ENCODE peak calls at places on chromosomes 4 and X, in four cellular contexts. N, Y, F and I are unnamed samples.
A peak's percentile ranks its signal among the peaks of the same experiment; 100 is the strongest.

GRCh38 chr4:185211641-185212040 is 2.2 kb downstream of the SNX25 start:
- DNase-seq in N (no peak), Y (no peak), F (no peak), I (no peak)

GRCh38 chrX:20680998-20681397 is 414.3 kb upstream of the RPS6KA3 start:
- DNase-seq in N (no peak), Y (no peak), F (no peak), I (no peak)

GRCh38 chr4:181958435-181958834 is 284.8 kb upstream of the TENM3 start:
- DNase-seq in N (no peak), Y (no peak), F (no peak), I (no peak)

GRCh38 chr4:139617702-139618490 is 47.7 kb upstream of the MGST2 start:
- DNase-seq in N (no peak), Y (no peak), F (no peak), I (no peak)

GRCh38 chr4:8778760-8779159 is 92.9 kb downstream of the HMX1 start:
- DNase-seq in N (no peak), Y (no peak), F (no peak), I (no peak)

GRCh38 chr4:47856713-47857112 is 18.8 kb upstream of the CORIN start:
- DNase-seq in N (no peak), Y (no peak), F (no peak), I (no peak)

GRCh38 chrX:24334473-24334872 is 20.6 kb upstream of the SUPT20HL2 start:
- DNase-seq in N (no peak), Y (no peak), F (no peak), I (no peak)

GRCh38 chr4:105057370-105058096 is 89.1 kb upstream of the TET2 start:
- DNase-seq in N (no peak), Y (no peak), F (no peak), I (no peak)

GRCh38 chrX:28590394-28590793 is 3.1 kb downstream of the IL1RAPL1 start:
- DNase-seq in N (no peak), Y (no peak), F (no peak), I (no peak)

GRCh38 chr4:83701041-83701440 is 165.1 kb downstream of the GPAT3 start:
- DNase-seq in N (no peak), Y (no peak), F (no peak), I (no peak)

GRCh38 chrX:123731987-123732678 is 719 bp downstream of the THOC2 start:
- DNase-seq in N (no peak), Y (no peak), F (no peak), I (no peak)

GRCh38 chrX:110992611-110993010 is 103.4 kb upstream of the PAK3 start:
- DNase-seq in N (no peak), Y (no peak), F (no peak), I (no peak)

DNA sequence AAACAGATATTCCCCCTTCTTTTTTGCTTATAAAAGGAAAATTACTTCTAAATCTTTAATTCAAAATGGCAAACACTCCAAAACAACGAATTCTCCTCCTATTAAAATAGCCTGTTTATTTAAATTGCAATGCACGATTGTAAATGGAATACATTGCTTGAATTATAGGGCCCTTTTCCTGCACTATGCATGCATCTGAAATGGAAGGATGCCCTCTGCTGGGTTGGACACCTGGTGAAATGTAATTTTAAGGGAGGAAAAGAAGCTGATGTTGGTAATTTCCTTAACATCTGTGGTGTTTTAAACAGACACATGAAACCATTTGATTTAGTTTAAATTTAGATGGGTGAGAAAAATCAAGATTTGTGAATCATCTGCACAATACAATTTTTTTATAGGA is 72.8 kb downstream of the GRXCR1 start:
- DNase-seq in N (no peak), Y (no peak), F (no peak), I (no peak)
- TF ChIP-seq CTCF in N (no peak), Y (no peak), F (no peak), I (no peak)

GRCh38 chrX:134419784-134420183 is 40.2 kb upstream of the HPRT1 start:
- DNase-seq in N (no peak), Y (no peak), F (no peak), I (no peak)

GRCh38 chrX:134426285-134426684 is 33.7 kb upstream of the HPRT1 start:
- DNase-seq in N (no peak), Y (no peak), F (no peak), I (no peak)

GRCh38 chrX:134418317-134419113 is 41.5 kb upstream of the HPRT1 start:
- DNase-seq in N (no peak), Y (no peak), F (no peak), I (no peak)

DNA sequence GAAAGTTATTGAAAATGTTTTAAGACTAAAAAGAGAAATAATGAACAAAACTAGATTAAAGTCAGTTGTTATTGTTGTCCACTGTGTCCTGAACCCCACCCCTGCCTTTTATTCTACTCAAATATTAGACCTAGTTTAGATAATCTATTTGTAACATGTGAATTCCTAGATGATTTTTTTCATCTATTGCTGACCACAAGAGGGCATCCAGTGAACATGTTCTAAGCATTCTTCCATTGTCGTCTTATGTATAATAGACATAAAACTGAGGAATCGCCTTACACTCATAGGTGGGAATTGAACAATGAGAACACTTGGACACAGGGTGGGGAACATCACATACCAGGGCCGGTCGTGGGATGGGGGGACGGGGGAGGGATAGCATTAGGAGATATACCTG is 36.4 kb upstream of the HPRT1 start:
- DNase-seq in N (no peak), Y (no peak), F (peak; percentile 20), I (no peak)
- TF ChIP-seq CTCF in N (no peak), Y (no peak), F (peak; percentile 67), I (no peak)

DNA sequence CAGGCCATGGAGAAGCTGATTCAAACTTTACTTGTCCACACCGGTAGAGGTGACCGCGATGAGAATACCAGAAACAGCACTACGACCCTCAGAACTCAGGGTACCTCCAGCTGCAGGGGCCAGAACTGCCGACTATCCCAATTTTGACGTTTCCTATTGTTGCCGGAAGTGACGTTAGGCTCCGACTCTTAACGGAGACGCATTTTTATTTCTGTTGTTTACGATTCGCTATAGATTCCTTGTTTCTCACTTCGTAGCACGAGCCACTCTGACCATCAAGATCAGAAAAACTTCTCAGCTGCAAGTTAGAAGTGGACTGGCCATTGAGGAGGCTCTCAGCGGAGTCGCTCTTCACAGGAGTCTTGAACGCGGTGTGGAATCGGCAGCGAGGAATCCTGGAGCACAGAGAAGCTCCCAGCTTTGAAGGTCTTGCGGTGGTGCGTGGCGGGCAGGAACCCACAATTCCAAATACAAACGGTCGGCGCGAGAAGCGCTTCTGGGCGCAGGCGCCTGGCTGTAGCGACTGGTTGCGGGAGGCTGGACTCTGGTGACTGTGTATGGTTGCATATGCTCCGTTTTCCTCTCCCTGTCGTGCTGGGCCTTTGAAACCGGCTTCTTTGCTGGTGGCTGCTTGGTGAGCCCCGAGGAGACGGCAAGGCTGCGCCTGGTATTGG is at the start of the genes CEP44 and FBXO8:
- DNase-seq in N (peak; percentile 15), Y (peak; percentile 80), F (peak; percentile 58), I (peak; percentile 61)
- TF ChIP-seq CTCF in N (no peak), Y (no peak), F (peak; percentile 11), I (no peak)

DNA sequence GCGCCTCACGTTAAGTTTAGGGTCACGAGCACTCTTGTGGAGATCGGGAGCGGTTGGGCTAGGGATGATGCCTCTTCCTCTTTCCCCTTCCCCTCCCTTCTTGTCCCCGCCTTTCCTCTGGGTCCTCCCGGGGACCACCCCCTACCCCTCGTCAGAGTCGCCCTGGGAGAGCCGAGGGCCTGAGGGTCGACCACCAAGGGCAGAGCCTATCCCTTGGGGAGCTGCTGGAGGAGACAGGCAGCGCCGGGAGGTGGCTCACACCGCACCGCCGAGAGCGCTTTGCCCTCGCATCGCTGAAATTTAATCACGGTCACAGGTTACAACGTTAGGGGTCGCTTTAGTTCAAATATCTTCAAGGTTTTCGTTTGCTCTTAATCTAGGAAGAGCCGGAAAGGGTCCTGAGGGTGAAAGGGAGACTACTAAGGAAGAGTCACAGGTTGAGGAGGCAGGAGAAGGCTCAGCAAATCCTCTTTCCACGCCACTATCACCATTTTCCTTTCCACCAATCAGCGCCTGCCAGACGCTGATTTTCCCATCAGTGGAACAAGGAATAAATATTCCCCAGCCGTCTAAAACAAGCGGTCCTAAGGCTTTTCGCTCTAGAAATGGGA is 529 bp upstream of the SNCA start:
- DNase-seq in N (no peak), Y (no peak), F (no peak), I (peak; percentile 22)
- TF ChIP-seq CTCF in N (no peak), Y (no peak), F (no peak), I (no peak)

GRCh38 chrX:22666441-22666840 is 333.3 kb upstream of the DDX53 start:
- DNase-seq in N (no peak), Y (no peak), F (no peak), I (no peak)
- TF ChIP-seq CTCF in N (no peak), Y (no peak), F (peak; percentile 43), I (no peak)

DNA sequence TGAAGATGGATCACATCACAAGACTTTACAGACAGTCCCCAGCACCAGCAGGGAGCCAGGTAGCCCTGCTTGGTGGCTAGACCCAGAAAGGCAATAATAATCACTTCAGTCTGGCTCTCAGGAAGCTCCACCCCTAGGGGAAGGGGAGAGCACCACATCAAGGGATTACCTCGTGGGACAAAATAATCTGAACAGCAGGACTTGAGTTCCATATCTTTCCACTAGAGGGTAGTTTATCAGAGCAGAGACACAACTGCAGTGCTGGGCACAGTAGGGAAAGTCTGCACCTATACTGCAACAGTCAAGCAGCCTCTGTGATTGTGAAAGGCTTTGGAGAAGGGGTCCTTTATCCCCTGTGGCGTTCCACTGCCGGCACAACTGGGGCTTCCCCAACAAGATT is 547.0 kb upstream of the POU3F4 start:
- DNase-seq in N (no peak), Y (no peak), F (no peak), I (no peak)
- TF ChIP-seq CTCF in N (no peak), Y (no peak), F (no peak), I (no peak)

DNA sequence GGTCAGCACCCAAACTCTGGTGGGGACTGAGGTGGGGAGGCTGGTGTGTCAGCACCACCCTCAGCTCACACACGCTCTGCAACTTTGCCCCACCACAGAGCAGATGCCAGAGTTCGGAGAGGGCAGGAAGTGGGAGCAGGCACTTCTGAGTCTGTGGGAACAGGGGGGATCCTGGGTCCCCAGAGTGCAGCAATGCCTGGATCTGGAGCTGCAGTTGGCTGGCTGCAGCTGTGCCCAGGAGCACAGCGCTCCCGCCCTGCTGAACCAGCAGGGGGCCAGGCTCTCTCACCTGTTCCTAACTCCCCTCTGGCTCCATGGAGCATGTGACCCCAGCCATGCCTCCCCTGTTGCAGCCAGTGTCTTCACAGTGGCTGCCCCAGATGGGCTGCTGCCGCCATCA is 252.4 kb downstream of the SPOCK3 start:
- DNase-seq in N (no peak), Y (no peak), F (no peak), I (no peak)
- TF ChIP-seq CTCF in N (no peak), Y (no peak), F (no peak), I (no peak)

DNA sequence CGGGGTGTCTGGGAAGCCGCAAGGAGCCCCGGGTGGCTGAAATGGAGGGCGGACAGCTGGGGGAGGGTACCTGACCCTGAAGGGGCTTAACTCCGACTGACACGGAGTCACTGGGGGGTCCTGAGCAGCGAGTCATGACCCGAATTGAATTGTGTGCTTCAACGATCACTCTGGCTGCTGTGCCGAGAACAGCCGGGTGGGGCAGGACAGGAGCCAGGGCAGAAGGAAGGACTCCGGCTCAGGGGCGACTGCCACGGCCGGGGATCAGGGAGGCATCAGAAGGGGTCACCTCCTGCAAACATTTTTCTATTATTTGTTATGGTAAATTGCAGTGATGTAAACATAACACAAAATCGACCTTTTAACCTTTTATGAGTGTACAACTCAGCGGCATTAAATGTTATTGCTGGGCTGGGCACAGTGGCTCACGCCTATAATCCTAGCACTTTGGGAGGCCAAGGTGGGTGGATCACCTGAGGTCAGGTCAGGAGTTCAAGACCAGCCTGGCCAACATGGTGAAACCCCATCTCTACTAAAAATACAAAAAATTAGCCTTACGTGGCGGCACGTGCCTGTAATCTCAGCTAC is 21.6 kb downstream of the ZFYVE28 start:
- DNase-seq in N (no peak), Y (no peak), F (no peak), I (no peak)
- TF ChIP-seq CTCF in N (no peak), Y (no peak), F (no peak), I (no peak)